ENCODE peak calls at places on chromosomes 1 and 21, in nine cellular contexts. N is fibroblast of lung, F is BJ, C is choroid plexus epithelial cell, H is hepatocyte, Z is fibroblast of the aortic adventitia, W is endothelial cell of umbilical vein, O is uterus, K is pancreas. L is an unnamed sample.

GRCh38 chr21:42555756-42556438 is 42.2 kb downstream of the SLC37A1 start:
- DNase-seq in N (no peak), F (no peak), C (no peak), H (no peak), Z (no peak), W (no peak), O (no peak), K (no peak), L (no peak)

GRCh38 chr21:15059397-15059796 is 5.4 kb downstream of the NRIP1 start:
- DNase-seq in N (no peak), F (no peak), C (no peak), H (no peak), Z (no peak), W (no peak), O (no peak), K (no peak), L (no peak)

GRCh38 chr1:200877010-200877409 is 4.2 kb downstream of the GPR25 start:
- DNase-seq in N (no peak), F (no peak), C (no peak), H (no peak), Z (no peak), W (no peak), O (no peak), K (no peak), L (no peak)

GRCh38 chr21:37055271-37055855 is 17.5 kb downstream of the PIGP start:
- DNase-seq in N (no peak), F (no peak), C (no peak), H (no peak), Z (no peak), W (no peak), O (no peak), K (no peak), L (no peak)

GRCh38 chr1:51324271-51325010 is 5.9 kb downstream of the TTC39A start:
- DNase-seq in N (no peak), F (no peak), C (no peak), H (no peak), Z (no peak), W (no peak), O (no peak), K (no peak), L (no peak)

GRCh38 chr1:196808529-196809235 is 10.8 kb upstream of the CFHR1 start:
- DNase-seq in N (no peak), F (no peak), C (no peak), H (no peak), Z (no peak), W (no peak), O (no peak), K (no peak), L (no peak)

GRCh38 chr1:36910281-36910725 is 124.0 kb downstream of the GRIK3 start:
- DNase-seq in N (no peak), F (no peak), C (no peak), H (no peak), Z (no peak), W (no peak), O (no peak), K (no peak), L (no peak)

GRCh38 chr21:45715441-45715840 is 71.9 kb downstream of the PCBP3 start:
- DNase-seq in N (no peak), F (no peak), C (no peak), H (no peak), Z (no peak), W (no peak), O (no peak), K (no peak), L (no peak)

GRCh38 chr21:43923391-43923790 is 58.4 kb downstream of the AGPAT3 start:
- DNase-seq in N (peak), F (no peak), C (peak), H (no peak), Z (no peak), W (no peak), O (no peak), K (no peak), L (peak)

GRCh38 chr1:200342511-200343400 is 67.1 kb downstream of the ZNF281 start:
- DNase-seq in N (peak), F (no peak), C (peak), H (no peak), Z (peak), W (no peak), O (no peak), K (no peak), L (peak)

GRCh38 chr1:25799346-25799720 is 660 bp upstream of the SELENON start:
- DNase-seq in N (no peak), F (no peak), C (no peak), H (no peak), Z (no peak), W (no peak), O (no peak), K (no peak), L (no peak)

GRCh38 chr1:100387209-100387608 is 34.9 kb downstream of the CDC14A start:
- DNase-seq in N (peak), F (no peak), C (peak), H (no peak), Z (peak), W (peak), O (no peak), K (no peak), L (peak)

GRCh38 chr21:29248124-29248523 is 50.6 kb upstream of the BACH1 start:
- DNase-seq in N (no peak), F (peak), C (no peak), H (no peak), Z (peak), W (no peak), O (no peak), K (no peak), L (peak)

GRCh38 chr1:116826818-116827606 is 72.8 kb downstream of the CD2 start:
- DNase-seq in N (no peak), F (no peak), C (peak), H (peak), Z (no peak), W (peak), O (no peak), K (no peak), L (no peak)

GRCh38 chr1:237042467-237042891 is 495 bp downstream of the RYR2 start:
- DNase-seq in N (no peak), F (no peak), C (no peak), H (peak), Z (no peak), W (no peak), O (no peak), K (no peak), L (no peak)

GRCh38 chr1:41614818-41615217 is 130.3 kb upstream of the EDN2 start:
- DNase-seq in N (no peak), F (no peak), C (no peak), H (no peak), Z (no peak), W (no peak), O (no peak), K (no peak), L (no peak)

GRCh38 chr1:157411064-157411463 is 141.3 kb downstream of the FCRL5 start:
- DNase-seq in N (no peak), F (no peak), C (no peak), H (no peak), Z (no peak), W (no peak), O (no peak), K (no peak), L (no peak)
- TF ChIP-seq CTCF in N (no peak), F (no peak), C (no peak), H (no peak), Z (no peak), W (no peak), O (no peak), K (no peak), L (no peak)

GRCh38 chr1:208211901-208212843 is 32.0 kb downstream of the PLXNA2 start:
- DNase-seq in N (no peak), F (no peak), C (no peak), H (no peak), Z (no peak), W (peak), O (no peak), K (no peak), L (peak)
- H3K4me3 ChIP-seq in N (no peak), F (no peak), C (no peak), H (no peak), Z (no peak), W (no peak), O (no peak), K (no peak), L (peak)

DNA sequence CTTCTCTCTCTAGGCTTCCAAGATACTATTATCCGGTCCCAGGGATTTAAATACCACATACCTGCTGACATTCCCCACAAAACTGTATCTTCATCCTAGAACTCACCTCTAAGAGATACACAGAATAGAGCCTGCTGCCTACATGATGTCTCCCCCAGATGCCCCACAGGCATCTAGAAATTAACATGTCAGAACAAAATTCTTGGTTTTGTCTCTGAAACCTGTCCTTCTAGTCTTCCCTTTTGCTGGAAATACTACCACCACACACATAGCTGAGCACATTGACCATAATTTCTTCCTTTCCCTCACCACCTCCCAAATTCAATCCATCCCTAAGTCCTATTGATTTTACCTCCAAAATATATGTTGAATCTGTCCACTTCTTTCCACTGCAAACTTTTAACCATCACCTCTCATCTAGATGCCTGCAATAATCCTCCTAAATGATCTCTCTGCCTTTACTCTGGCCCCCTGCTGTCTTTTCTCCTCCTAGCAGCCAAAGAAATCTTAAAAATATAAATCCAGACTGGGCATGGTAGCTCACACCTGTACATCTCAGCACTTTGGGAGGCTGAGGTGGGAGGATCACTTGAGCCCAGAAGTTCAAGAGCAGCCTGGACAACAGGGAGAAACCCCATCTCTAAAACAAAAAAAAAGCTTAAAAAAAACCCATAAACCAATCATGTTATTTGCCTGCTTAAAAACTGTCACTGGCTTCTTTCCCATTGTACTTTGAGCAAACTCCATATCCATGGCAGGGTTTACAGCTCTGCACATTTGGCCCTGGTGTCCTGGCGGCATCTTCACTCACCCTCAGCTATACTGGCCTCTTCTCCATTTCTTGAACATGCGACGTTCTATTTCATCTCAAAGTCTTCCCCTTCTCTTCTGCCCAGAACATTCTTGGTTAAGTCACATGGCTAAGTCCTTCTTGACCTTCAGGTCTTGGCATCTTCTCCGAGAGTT is 6.2 kb upstream of the FAM76A start:
- DNase-seq in N (peak), F (no peak), C (peak), H (no peak), Z (peak), W (peak), O (no peak), K (no peak), L (peak)
- TF ChIP-seq CTCF in N (peak), F (peak), C (peak), H (peak), Z (peak), W (no peak), O (no peak), K (no peak), L (peak)

GRCh38 chr1:50038235-50038809 is 14.6 kb upstream of the AGBL4 start:
- DNase-seq in N (no peak), F (no peak), C (no peak), H (no peak), Z (no peak), W (no peak), O (no peak), K (no peak), L (no peak)
- H3K4me3 ChIP-seq in N (no peak), F (no peak), C (no peak), H (no peak), Z (no peak), W (no peak), O (no peak), K (no peak), L (no peak)